ENCODE peak calls at places on chromosomes 2 and 18, in ten cellular contexts. U is HuH-7; B is AG04450; C is stimulated activated CD8-positive, alpha-beta memory T cell treated with anti-CD3 and anti-CD28 coated beads, Interleukin-7, amount 100 ng/mL, for 48 hours; G is fibroblast of mammary gland; J is activated T-helper 1 cell treated with Interleukin-2 at 50 U/mL for 16 hours; R is COLO829; L is AML-193; A is C1 segment of cervical spinal cord; S is astrocyte of the spinal cord. H is an unnamed sample.

GRCh38 chr2:64797881-64798590 is 144.3 kb upstream of the SERTAD2 start:
- DNase-seq in U (peak; percentile 48), B (peak; percentile 41), C (no peak), G (peak; percentile 37), J (no peak), R (no peak), L (no peak), A (no peak), S (peak; percentile 86), H (peak; percentile 90)

GRCh38 chr2:169254774-169255173 is 107.6 kb downstream of the LRP2 start:
- DNase-seq in U (no peak), B (no peak), C (no peak), G (no peak), J (no peak), R (no peak), L (no peak), A (no peak), S (no peak), H (no peak)

GRCh38 chr2:7355781-7356180 is 438.6 kb downstream of the RNF144A start:
- DNase-seq in U (no peak), B (no peak), C (no peak), G (no peak), J (no peak), R (no peak), L (no peak), A (no peak), S (no peak), H (no peak)

GRCh38 chr18:31741096-31741735 is 19.5 kb downstream of the SLC25A52 start:
- DNase-seq in U (no peak), B (peak; percentile 2), C (peak; percentile 14), G (peak; percentile 54), J (peak; percentile 8), R (peak; percentile 34), L (peak; percentile 45), A (no peak), S (peak; percentile 43), H (peak; percentile 28)

GRCh38 chr2:15846626-15847025 is 93.7 kb upstream of the MYCN start:
- DNase-seq in U (no peak), B (no peak), C (no peak), G (no peak), J (no peak), R (no peak), L (no peak), A (no peak), S (no peak), H (no peak)

GRCh38 chr2:127064642-127065250 is 42.2 kb downstream of the BIN1 start:
- DNase-seq in U (peak; percentile 88), B (peak; percentile 84), C (peak; percentile 82), G (peak; percentile 97), J (peak; percentile 56), R (peak; percentile 88), L (peak; percentile 88), A (no peak), S (peak; percentile 97), H (peak; percentile 98)

GRCh38 chr2:209771474-209772292 is at the start of gene UNC80:
- DNase-seq in U (peak; percentile 70), B (peak; percentile 4), C (no peak), G (peak; percentile 40), J (no peak), R (peak; percentile 66), L (no peak), A (peak; percentile 45), S (peak; percentile 73), H (peak; percentile 23)

GRCh38 chr2:200188851-200189250 is 117.6 kb upstream of the SPATS2L start:
- DNase-seq in U (no peak), B (no peak), C (no peak), G (no peak), J (no peak), R (no peak), L (no peak), A (no peak), S (no peak), H (no peak)

GRCh38 chr18:77400561-77400960 is 150.9 kb downstream of the GALR1 start:
- DNase-seq in U (no peak), B (no peak), C (no peak), G (no peak), J (no peak), R (no peak), L (no peak), A (no peak), S (no peak), H (no peak)

GRCh38 chr18:37546023-37546537 is 19.5 kb downstream of the CELF4 start:
- DNase-seq in U (no peak), B (no peak), C (no peak), G (no peak), J (no peak), R (no peak), L (no peak), A (no peak), S (no peak), H (no peak)

GRCh38 chr2:102449370-102449974 is 23.6 kb upstream of the SLC9A4 start:
- DNase-seq in U (peak; percentile 11), B (no peak), C (peak; percentile 32), G (peak; percentile 52), J (peak; percentile 36), R (peak; percentile 54), L (peak; percentile 60), A (no peak), S (peak; percentile 57), H (peak; percentile 25)

GRCh38 chr2:130883520-130883919 is 46.8 kb downstream of the ARHGEF4 start:
- DNase-seq in U (no peak), B (no peak), C (no peak), G (no peak), J (no peak), R (no peak), L (no peak), A (no peak), S (no peak), H (no peak)

GRCh38 chr2:239883326-239884050 is 141.7 kb downstream of the NDUFA10 start:
- DNase-seq in U (no peak), B (no peak), C (no peak), G (no peak), J (no peak), R (no peak), L (no peak), A (no peak), S (no peak), H (no peak)

GRCh38 chr18:75638597-75639467 is 211.3 kb upstream of the SMIM21 start:
- DNase-seq in U (no peak), B (peak; percentile 11), C (no peak), G (peak; percentile 64), J (no peak), R (peak; percentile 15), L (no peak), A (peak; percentile 3), S (peak; percentile 71), H (no peak)

GRCh38 chr2:45748239-45748638 is 96.8 kb downstream of the PRKCE start:
- DNase-seq in U (no peak), B (no peak), C (no peak), G (peak; percentile 99), J (no peak), R (no peak), L (no peak), A (no peak), S (peak; percentile 56), H (no peak)

GRCh38 chr18:35422227-35422626 is 45.1 kb upstream of the ZNF396 start:
- DNase-seq in U (no peak), B (no peak), C (no peak), G (no peak), J (no peak), R (no peak), L (no peak), A (no peak), S (no peak), H (no peak)

GRCh38 chr2:38898256-38898655 is 8.6 kb downstream of the ARHGEF33 start:
- DNase-seq in U (no peak), B (no peak), C (no peak), G (peak; percentile 20), J (no peak), R (no peak), L (no peak), A (no peak), S (no peak), H (no peak)

GRCh38 chr2:240861547-240861946 is 7.1 kb upstream of the AGXT start:
- DNase-seq in U (no peak), B (no peak), C (no peak), G (no peak), J (no peak), R (no peak), L (no peak), A (no peak), S (no peak), H (no peak)

GRCh38 chr18:58196881-58197872 is 153.2 kb downstream of the NEDD4L start:
- DNase-seq in U (no peak), B (no peak), C (no peak), G (no peak), J (no peak), R (no peak), L (no peak), A (no peak), S (no peak), H (no peak)

GRCh38 chr2:145032791-145033190 is 512.9 kb upstream of the ZEB2 start:
- DNase-seq in U (no peak), B (no peak), C (no peak), G (no peak), J (no peak), R (no peak), L (no peak), A (no peak), S (no peak), H (no peak)

GRCh38 chr2:28082131-28082530 is 191.6 kb downstream of the BABAM2 start:
- DNase-seq in U (no peak), B (no peak), C (no peak), G (no peak), J (no peak), R (peak; percentile 13), L (no peak), A (no peak), S (peak; percentile 80), H (no peak)

GRCh38 chr2:218384975-218385374 is 2.9 kb downstream of the SLC11A1 start:
- DNase-seq in U (no peak), B (no peak), C (no peak), G (no peak), J (no peak), R (no peak), L (no peak), A (no peak), S (no peak), H (no peak)

GRCh38 chr2:48728295-48728694 is 27.2 kb downstream of the LHCGR start:
- DNase-seq in U (no peak), B (no peak), C (no peak), G (no peak), J (no peak), R (no peak), L (no peak), A (no peak), S (no peak), H (no peak)

GRCh38 chr18:57727952-57728807 is 74.9 kb downstream of the ATP8B1 start:
- DNase-seq in U (no peak), B (no peak), C (no peak), G (peak; percentile 70), J (no peak), R (peak; percentile 77), L (no peak), A (no peak), S (peak; percentile 59), H (no peak)

GRCh38 chr18:44793186-44793585 is 112.5 kb downstream of the SETBP1 start:
- DNase-seq in U (no peak), B (no peak), C (no peak), G (no peak), J (no peak), R (no peak), L (no peak), A (no peak), S (no peak), H (no peak)

GRCh38 chr2:109164739-109165221 is 35.8 kb downstream of the SH3RF3 start:
- DNase-seq in U (no peak), B (no peak), C (no peak), G (peak; percentile 94), J (no peak), R (no peak), L (peak; percentile 57), A (no peak), S (peak; percentile 74), H (peak; percentile 33)

GRCh38 chr18:44325903-44326650 is 354.6 kb upstream of the SETBP1 start:
- DNase-seq in U (peak; percentile 6), B (peak; percentile 42), C (no peak), G (peak; percentile 81), J (no peak), R (peak; percentile 6), L (peak; percentile 27), A (no peak), S (peak; percentile 72), H (peak; percentile 39)

GRCh38 chr2:180203972-180204371 is 196.9 kb upstream of the CWC22 start:
- DNase-seq in U (no peak), B (no peak), C (no peak), G (peak; percentile 95), J (no peak), R (no peak), L (no peak), A (no peak), S (peak; percentile 17), H (no peak)